ENCODE peak calls at places on chromosome 18, in six cellular contexts. X, M, E, I, H and S are unnamed samples.

GRCh38 chr18:43049021-43049420 is 66.5 kb downstream of the RIT2 start:
- DNase-seq in H (no peak), X (no peak), M (no peak), E (no peak), I (no peak), S (no peak)

GRCh38 chr18:8519102-8519501 is 90.1 kb upstream of the RAB12 start:
- DNase-seq in H (no peak), M (no peak), X (no peak), E (no peak), I (no peak), S (no peak)

GRCh38 chr18:10374195-10374594 is 80.2 kb upstream of the APCDD1 start:
- DNase-seq in E (no peak), X (no peak), H (no peak), I (no peak), M (no peak), S (no peak)

GRCh38 chr18:48994044-48994651 is 43.4 kb upstream of the SMAD7 start:
- DNase-seq in E (no peak), I (no peak), M (peak), X (peak), H (peak), S (peak)

GRCh38 chr18:11946756-11947155 is 34.6 kb upstream of the IMPA2 start:
- DNase-seq in E (no peak), M (no peak), I (no peak), H (peak), X (peak), S (no peak)

GRCh38 chr18:78416853-78417252 is 562.8 kb upstream of the SALL3 start:
- DNase-seq in E (no peak), M (no peak), X (no peak), H (no peak), I (no peak), S (no peak)

GRCh38 chr18:78720456-78721250 is 259.0 kb upstream of the SALL3 start:
- DNase-seq in I (no peak), H (no peak), X (no peak), E (no peak), M (no peak), S (no peak)

GRCh38 chr18:8794133-8794986 is 89.0 kb downstream of the MTCL1 start:
- DNase-seq in X (no peak), I (no peak), H (no peak), E (no peak), M (no peak), S (no peak)

GRCh38 chr18:13527256-13527655 is 199.1 kb downstream of the FAM210A start:
- DNase-seq in M (no peak), I (no peak), X (no peak), H (no peak), E (no peak), S (no peak)

GRCh38 chr18:49733896-49734585 is 79.3 kb downstream of the ACAA2 start:
- DNase-seq in M (no peak), I (no peak), H (no peak), X (no peak), E (no peak), S (no peak)

GRCh38 chr18:6270791-6271216 is 143.9 kb downstream of the L3MBTL4 start:
- DNase-seq in I (no peak), X (no peak), H (no peak), E (no peak), M (no peak), S (no peak)

GRCh38 chr18:58687871-58688308 is 16.6 kb downstream of the MALT1 start:
- DNase-seq in X (no peak), I (no peak), E (peak), M (no peak), H (no peak), S (no peak)

GRCh38 chr18:48709371-48709770 is 170.5 kb downstream of the CTIF start:
- DNase-seq in M (no peak), I (no peak), X (peak), H (no peak), E (no peak), S (peak)

GRCh38 chr18:21074336-21075323 is 37.0 kb downstream of the ROCK1 start:
- DNase-seq in M (no peak), H (no peak), X (no peak), E (no peak), I (no peak), S (no peak)

GRCh38 chr18:37392648-37393047 is 172.9 kb downstream of the CELF4 start:
- DNase-seq in M (no peak), I (no peak), H (no peak), E (no peak), X (no peak), S (no peak)

GRCh38 chr18:11246466-11246865 is 97.1 kb upstream of the PIEZO2 start:
- DNase-seq in I (no peak), X (no peak), M (no peak), E (no peak), H (no peak), S (no peak)

GRCh38 chr18:58254873-58255511 is 211.0 kb downstream of the NEDD4L start:
- DNase-seq in M (no peak), H (no peak), X (peak), I (no peak), E (no peak), S (peak)

GRCh38 chr18:63192171-63192884 is 127.2 kb downstream of the BCL2 start:
- DNase-seq in M (no peak), I (no peak), E (no peak), X (no peak), H (no peak), S (no peak)